ENCODE peak calls at places on chromosomes 7 and 10, in four cellular contexts. T is tibial nerve, F is neural progenitor cell, L is fibroblast of the aortic adventitia. B is an unnamed sample.

GRCh38 chr7:116224492-116225098 is 14.3 kb downstream of the TES start:
- DNase-seq in F (no peak), T (no peak), L (no peak), B (no peak)

GRCh38 chr10:117684673-117685211 is 142.2 kb downstream of the EMX2 start:
- DNase-seq in F (peak; percentile 33), L (peak; percentile 13), T (no peak), B (peak; percentile 55)

GRCh38 chr7:42385912-42386311 is 148.9 kb upstream of the GLI3 start:
- DNase-seq in F (no peak), T (no peak), L (no peak), B (no peak)

GRCh38 chr10:580796-581195 is 108.7 kb downstream of the DIP2C start:
- DNase-seq in F (no peak), T (no peak), L (peak; percentile 93), B (peak; percentile 82)

GRCh38 chr7:16847381-16847860 is 34.4 kb downstream of the AGR3 start:
- DNase-seq in L (peak; percentile 4), T (no peak), F (no peak), B (peak; percentile 38)

GRCh38 chr7:152085116-152085515 is 59.6 kb downstream of the GALNT11 start:
- DNase-seq in T (no peak), F (no peak), L (no peak), B (no peak)

GRCh38 chr7:144835668-144836544 is at the start of gene TPK1:
- DNase-seq in L (peak; percentile 92), F (peak; percentile 93), T (peak; percentile 74), B (peak; percentile 85)

GRCh38 chr10:11602919-11603523 is 8.4 kb downstream of the USP6NL start:
- DNase-seq in T (no peak), F (no peak), L (no peak), B (peak; percentile 45)

GRCh38 chr10:28616514-28616913 is 60.8 kb upstream of the BAMBI start:
- DNase-seq in T (no peak), L (no peak), F (no peak), B (no peak)

GRCh38 chr7:18520450-18521235 is 25.1 kb downstream of the HDAC9 start:
- DNase-seq in F (no peak), L (peak; percentile 72), T (no peak), B (peak; percentile 42)

GRCh38 chr7:155774947-155775346 is 37.3 kb downstream of the SHH start:
- DNase-seq in T (no peak), L (peak; percentile 22), F (no peak), B (no peak)

GRCh38 chr10:99234739-99235468 is 748 bp downstream of the HPSE2 start:
- DNase-seq in T (no peak), F (peak; percentile 58), L (peak; percentile 16), B (peak; percentile 36)

GRCh38 chr7:116708248-116708647 is 36.3 kb downstream of the MET start:
- DNase-seq in F (no peak), T (no peak), L (no peak), B (peak; percentile 46)

GRCh38 chr7:116500071-116500853 is 724 bp downstream of the CAV2 start:
- DNase-seq in L (peak; percentile 57), F (peak; percentile 38), T (no peak), B (peak; percentile 61)

GRCh38 chr10:7545256-7545655 is 121.5 kb downstream of the ITIH5 start:
- DNase-seq in L (no peak), F (no peak), T (no peak), B (no peak)

GRCh38 chr7:100099452-100099851 is 1.7 kb downstream of the MCM7 start:
- DNase-seq in F (peak; percentile 44), T (no peak), L (no peak), B (no peak)

DNA sequence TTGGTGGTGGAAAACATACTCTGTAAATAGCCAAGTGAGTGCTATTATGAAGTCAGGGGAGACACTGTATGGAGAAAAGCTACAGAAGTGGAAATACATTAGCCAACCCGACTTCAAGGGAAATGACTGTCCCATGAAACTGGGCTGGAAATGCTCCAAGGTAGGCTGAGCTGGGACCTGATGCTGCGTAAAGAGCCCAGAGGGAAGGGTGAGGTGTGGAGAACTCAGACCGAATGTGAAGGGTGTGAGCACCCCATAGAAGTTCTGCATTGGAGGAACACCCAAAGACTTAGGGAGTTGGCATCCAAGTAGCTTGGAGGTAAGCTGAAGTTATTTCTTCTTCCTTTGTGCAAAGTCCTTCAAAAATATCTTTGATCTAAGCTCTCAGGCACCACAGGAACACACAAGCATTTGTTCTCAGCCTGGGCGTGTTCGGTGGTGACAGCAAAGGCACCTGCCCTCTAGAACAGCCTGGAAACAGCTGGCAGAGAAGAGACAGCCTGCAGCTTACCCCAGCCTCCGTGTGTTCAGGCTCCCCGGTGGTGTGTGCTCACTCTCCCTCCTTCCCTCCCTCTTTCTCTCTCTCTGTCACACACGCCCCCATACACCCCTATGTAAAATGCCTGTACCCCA is 19.1 kb upstream of the GJD4 start:
- DNase-seq in L (no peak), T (no peak), F (no peak), B (no peak)
- H3K4me3 ChIP-seq in L (no peak overlapping the region), T (no peak overlapping the region), F (no peak overlapping the region), B (no peak overlapping the region)

GRCh38 chr7:30310674-30311362 is 26.4 kb downstream of the ZNRF2 start:
- DNase-seq in T (no peak), F (no peak), L (no peak), B (no peak)
- TF ChIP-seq CTCF in T (no peak), F (no peak), L (no peak), B (no peak)

DNA sequence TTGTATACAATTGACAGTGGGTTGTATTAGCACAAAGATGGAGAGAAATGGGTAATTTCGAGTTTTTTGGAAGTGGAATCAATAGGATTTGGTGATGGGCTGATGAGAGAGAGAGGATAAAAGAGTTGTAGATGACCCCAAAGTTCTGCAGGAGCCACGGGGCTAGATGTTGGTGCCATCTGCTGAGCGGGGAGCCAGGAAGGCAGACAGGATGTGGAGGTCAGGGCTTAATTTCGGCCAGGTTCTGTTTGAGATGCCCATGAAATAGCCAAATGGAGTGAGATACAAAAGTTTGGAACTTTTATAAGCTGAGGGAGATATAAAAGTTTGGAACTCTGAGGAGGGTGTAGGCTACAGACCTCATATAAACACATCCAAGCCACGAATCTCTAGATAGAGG is 2.1 kb downstream of the GIMAP4 start:
- DNase-seq in T (no peak), F (no peak), L (no peak), B (no peak)
- H3K4me3 ChIP-seq in T (peak overlapping the region; percentile 37), F (no peak overlapping the region), L (no peak overlapping the region), B (no peak overlapping the region)

GRCh38 chr10:15719062-15719898 is 442 bp downstream of the ITGA8 start:
- DNase-seq in T (no peak), L (peak; percentile 16), F (peak; percentile 61), B (peak; percentile 11)

GRCh38 chr10:15719899-15720634 is at the start of gene ITGA8:
- DNase-seq in T (no peak), F (peak; percentile 73), L (peak; percentile 30), B (no peak)

GRCh38 chr10:15720635-15721310 is 1.1 kb upstream of the ITGA8 start:
- DNase-seq in T (no peak), L (no peak), F (no peak), B (no peak)

GRCh38 chr10:15715619-15716227 is 4.0 kb downstream of the ITGA8 start:
- DNase-seq in T (no peak), F (peak; percentile 56), L (peak; percentile 46), B (peak; percentile 19)

GRCh38 chr10:15718495-15719061 is 1.1 kb downstream of the ITGA8 start:
- DNase-seq in T (no peak), F (no peak), L (no peak), B (no peak)
- TF ChIP-seq CTCF in T (no peak), F (no peak), L (no peak), B (no peak)

GRCh38 chr10:80156216-80156615 is 23.7 kb downstream of the PLAC9 start:
- DNase-seq in F (no peak), T (no peak), L (no peak), B (no peak)

GRCh38 chr10:80153460-80153859 is 20.9 kb downstream of the PLAC9 start:
- DNase-seq in L (no peak), T (no peak), F (no peak), B (no peak)

GRCh38 chr10:80155696-80156215 is 23.2 kb downstream of the PLAC9 start:
- DNase-seq in L (no peak), F (no peak), T (no peak), B (no peak)

GRCh38 chr10:80154626-80154977 is 22.1 kb downstream of the PLAC9 start:
- DNase-seq in F (no peak), T (no peak), L (no peak), B (no peak)

DNA sequence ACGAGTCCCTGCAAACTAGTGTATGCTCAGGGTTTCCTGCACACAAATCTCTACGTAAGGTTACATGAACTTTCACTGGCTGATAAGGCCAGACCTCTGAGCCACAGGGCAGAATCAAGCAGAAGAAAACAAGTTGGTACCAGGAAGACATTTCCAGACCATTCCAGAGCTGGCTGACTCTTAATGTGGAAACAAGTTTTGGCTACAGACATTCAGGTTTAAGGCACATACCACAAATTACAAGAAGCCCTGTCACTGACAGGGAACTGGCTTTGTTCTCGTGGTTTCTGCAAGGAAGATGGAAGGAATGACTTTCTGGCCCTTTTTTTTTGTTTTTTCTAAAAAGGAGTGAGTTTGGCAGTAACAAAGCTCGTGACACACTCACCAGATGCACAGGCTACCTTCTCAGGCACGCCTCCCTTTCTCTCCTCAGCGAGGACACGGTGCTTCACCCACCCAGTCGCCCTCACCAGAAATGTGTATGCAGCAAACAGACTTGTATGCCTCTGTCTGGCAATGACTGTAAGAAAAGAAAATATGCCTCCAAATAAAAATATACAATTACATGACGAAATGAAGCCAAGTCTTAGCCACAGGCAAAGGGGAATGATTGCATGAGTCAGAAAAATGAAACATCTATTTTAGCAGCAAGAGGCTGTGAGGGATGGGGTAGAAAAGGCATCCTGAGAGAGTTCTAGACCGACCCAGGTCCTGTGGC is 22.6 kb downstream of the PLAC9 start:
- DNase-seq in L (peak; percentile 99), F (no peak), T (no peak), B (peak; percentile 83)
- H3K4me3 ChIP-seq in L (no peak overlapping the region), F (no peak overlapping the region), T (no peak overlapping the region), B (no peak overlapping the region)

GRCh38 chr7:111760043-111760442 is 197.8 kb upstream of the IMMP2L start:
- DNase-seq in L (no peak), T (no peak), F (no peak), B (no peak)

GRCh38 chr7:111758332-111758731 is 196.0 kb upstream of the IMMP2L start:
- DNase-seq in L (no peak), F (no peak), T (no peak), B (no peak)

GRCh38 chr7:111762799-111763198 is 200.5 kb upstream of the IMMP2L start:
- DNase-seq in F (no peak), L (no peak), T (no peak), B (no peak)

GRCh38 chr7:111765936-111766643 is 203.8 kb upstream of the IMMP2L start:
- DNase-seq in L (peak; percentile 23), F (no peak), T (no peak), B (peak; percentile 18)

DNA sequence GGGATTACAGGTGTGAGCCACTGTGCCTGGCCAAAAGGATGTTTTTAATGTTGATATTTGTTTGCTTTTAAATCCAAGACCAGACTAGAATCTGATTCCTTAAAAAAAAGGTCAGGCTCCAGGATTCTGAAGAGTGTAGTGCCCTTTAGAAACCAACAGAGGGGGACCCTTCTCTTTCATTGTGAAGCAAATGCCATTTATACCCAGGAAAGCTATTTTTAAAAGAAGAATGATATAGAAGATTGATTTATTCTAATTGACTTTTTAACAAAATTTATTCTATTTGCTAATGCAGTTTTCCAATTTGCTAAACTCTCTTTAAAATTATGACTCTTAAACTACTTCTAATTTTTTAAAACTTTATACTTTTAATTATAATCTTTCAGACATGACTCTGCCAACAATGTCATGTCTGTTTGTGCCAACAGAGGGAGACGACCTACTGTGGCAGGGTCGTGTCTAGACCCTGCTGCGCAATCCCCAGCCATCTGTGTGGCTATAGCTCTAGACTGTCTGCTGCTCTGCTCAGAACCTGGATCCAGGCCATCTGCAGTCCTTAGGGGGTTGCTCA is 201.0 kb upstream of the IMMP2L start:
- DNase-seq in F (peak; percentile 69), L (peak; percentile 82), T (no peak), B (peak; percentile 73)
- TF ChIP-seq CTCF in F (peak; percentile 71), L (peak; percentile 82), T (peak; percentile 36), B (peak; percentile 69)